ENCODE peak calls at places on chromosomes 4 and X, in eight cellular contexts. P is cardiac muscle cell, I is astrocyte, V is testis, F is body of pancreas, N is tibial artery, T is left ventricle myocardium inferior, W is mesenchymal stem cell. L is an unnamed sample.

GRCh38 chr4:61375316-61375715 is 175.2 kb downstream of the ADGRL3 start:
- DNase-seq in P (no peak), I (peak; percentile 27), V (no peak), F (no peak), N (no peak), T (no peak), W (no peak), L (peak; percentile 35)

GRCh38 chrX:3362956-3363355 is 16.5 kb upstream of the MXRA5 start:
- DNase-seq in P (no peak), I (no peak), V (no peak), F (no peak), N (no peak), T (no peak), W (no peak), L (no peak)

GRCh38 chr4:184064877-184065276 is 152.8 kb downstream of the ENPP6 start:
- DNase-seq in P (no peak), I (no peak), V (no peak), F (peak; percentile 87), N (no peak), T (no peak), W (no peak), L (no peak)

GRCh38 chrX:110795645-110796510 is at the start of gene CHRDL1:
- DNase-seq in P (peak; percentile 57), I (peak; percentile 23), V (peak; percentile 55), F (peak; percentile 69), N (peak; percentile 70), T (peak; percentile 17), W (peak; percentile 13), L (peak; percentile 1)

GRCh38 chr4:26420438-26420837 is 69.8 kb downstream of the CCKAR start:
- DNase-seq in P (no peak), I (peak; percentile 50), V (no peak), F (no peak), N (no peak), T (no peak), W (peak; percentile 87), L (peak; percentile 65)

GRCh38 chrX:10983526-10983925 is 127.6 kb upstream of the HCCS start:
- DNase-seq in P (no peak), I (no peak), V (no peak), F (no peak), N (no peak), T (no peak), W (no peak), L (no peak)

GRCh38 chrX:6226053-6226645 is 2.5 kb downstream of the NLGN4X start:
- DNase-seq in P (peak; percentile 65), I (no peak), V (peak; percentile 14), F (no peak), N (no peak), T (peak; percentile 11), W (peak; percentile 0), L (peak; percentile 6)

GRCh38 chr4:10587697-10588096 is 96.9 kb downstream of the CLNK start:
- DNase-seq in P (no peak), I (peak; percentile 39), V (no peak), F (no peak), N (no peak), T (no peak), W (no peak), L (peak; percentile 45)

GRCh38 chrX:78945186-78945912 is at the start of gene P2RY10:
- DNase-seq in P (no peak), I (no peak), V (no peak), F (no peak), N (no peak), T (no peak), W (no peak), L (no peak)

GRCh38 chrX:53550756-53551463 is 116.7 kb upstream of the HSD17B10 start:
- DNase-seq in P (no peak), I (no peak), V (no peak), F (no peak), N (no peak), T (no peak), W (no peak), L (no peak)

GRCh38 chrX:53547668-53548067 is 113.5 kb upstream of the HSD17B10 start:
- DNase-seq in P (no peak), I (no peak), V (no peak), F (no peak), N (no peak), T (no peak), W (no peak), L (no peak)

GRCh38 chrX:53544936-53545335 is 110.8 kb upstream of the HSD17B10 start:
- DNase-seq in P (no peak), I (no peak), V (no peak), F (no peak), N (no peak), T (no peak), W (no peak), L (no peak)
- H3K36me3 ChIP-seq in P (peaks cover 31% of the 10 kb centered on the region), I (peaks cover 47% of the 10 kb centered on the region), V (no peaks in the 10 kb centered on the region), F (peaks cover 20% of the 10 kb centered on the region), N (peaks cover 83% of the 10 kb centered on the region), T (peaks cover 92% of the 10 kb centered on the region), W (peaks cover 95% of the 10 kb centered on the region), L (peaks cover 5% of the 10 kb centered on the region)

DNA sequence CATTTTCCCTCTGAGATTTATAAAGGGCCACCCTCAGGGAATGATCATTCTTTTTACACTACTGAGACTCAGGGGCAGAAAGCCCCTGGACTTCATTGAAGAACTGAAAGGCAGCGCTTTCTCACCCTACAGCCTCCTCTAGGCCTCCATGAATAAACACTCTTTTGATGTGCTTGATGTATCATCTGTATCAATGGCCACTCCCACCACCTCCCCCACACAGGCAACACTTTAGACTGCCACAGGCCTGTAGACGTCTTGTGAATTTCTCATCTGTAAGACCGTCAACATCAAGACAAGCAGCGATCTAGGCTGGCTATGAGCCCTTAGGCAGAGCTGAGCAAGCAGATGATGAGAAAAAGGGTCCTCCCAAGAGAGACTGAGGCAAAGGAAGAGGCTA is 123.2 kb downstream of the HUWE1 start:
- DNase-seq in P (no peak), I (no peak), V (peak; percentile 68), F (no peak), N (no peak), T (no peak), W (no peak), L (no peak)
- H3K36me3 ChIP-seq in P (peaks cover 41% of the 10 kb centered on the region), I (peaks cover 62% of the 10 kb centered on the region), V (no peaks in the 10 kb centered on the region), F (peaks cover 41% of the 10 kb centered on the region), N (peaks cover 63% of the 10 kb centered on the region), T (peaks cover 78% of the 10 kb centered on the region), W (peaks cover 97% of the 10 kb centered on the region), L (peaks cover 16% of the 10 kb centered on the region)

DNA sequence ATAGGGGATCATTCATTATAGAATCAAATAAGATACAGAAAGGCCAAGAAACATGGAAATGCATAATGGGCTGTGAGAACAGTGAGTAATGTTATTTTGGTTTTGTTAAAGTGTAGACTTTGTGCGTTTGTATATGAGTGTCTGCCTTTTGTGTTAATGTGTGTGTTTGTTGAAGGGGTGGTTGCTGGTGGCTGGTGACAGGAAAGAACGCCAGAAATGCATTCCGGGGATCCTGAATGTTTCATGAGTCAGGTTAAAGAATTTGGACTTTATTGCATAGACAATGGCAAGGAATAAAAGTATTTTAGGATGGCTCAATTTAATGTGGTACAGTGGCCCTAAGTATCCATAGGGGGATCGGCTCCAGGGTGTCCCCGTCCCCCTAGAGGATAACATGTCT is 1228.9 kb downstream of the PCDH7 start:
- DNase-seq in P (no peak), I (peak; percentile 3), V (no peak), F (no peak), N (no peak), T (no peak), W (no peak), L (no peak)
- H3K36me3 ChIP-seq in P (no peaks in the 10 kb centered on the region), I (no peaks in the 10 kb centered on the region), V (no peaks in the 10 kb centered on the region), F (no peaks in the 10 kb centered on the region), N (no peaks in the 10 kb centered on the region), T (no peaks in the 10 kb centered on the region), W (no peaks in the 10 kb centered on the region), L (no peaks in the 10 kb centered on the region)

GRCh38 chr4:6530964-6531363 is 44.0 kb upstream of the MAN2B2 start:
- DNase-seq in P (no peak), I (no peak), V (no peak), F (no peak), N (no peak), T (no peak), W (no peak), L (no peak)
- H3K36me3 ChIP-seq in P (no peaks in the 10 kb centered on the region), I (no peaks in the 10 kb centered on the region), V (no peaks in the 10 kb centered on the region), F (no peaks in the 10 kb centered on the region), N (no peaks in the 10 kb centered on the region), T (no peaks in the 10 kb centered on the region), W (no peaks in the 10 kb centered on the region), L (no peaks in the 10 kb centered on the region)

DNA sequence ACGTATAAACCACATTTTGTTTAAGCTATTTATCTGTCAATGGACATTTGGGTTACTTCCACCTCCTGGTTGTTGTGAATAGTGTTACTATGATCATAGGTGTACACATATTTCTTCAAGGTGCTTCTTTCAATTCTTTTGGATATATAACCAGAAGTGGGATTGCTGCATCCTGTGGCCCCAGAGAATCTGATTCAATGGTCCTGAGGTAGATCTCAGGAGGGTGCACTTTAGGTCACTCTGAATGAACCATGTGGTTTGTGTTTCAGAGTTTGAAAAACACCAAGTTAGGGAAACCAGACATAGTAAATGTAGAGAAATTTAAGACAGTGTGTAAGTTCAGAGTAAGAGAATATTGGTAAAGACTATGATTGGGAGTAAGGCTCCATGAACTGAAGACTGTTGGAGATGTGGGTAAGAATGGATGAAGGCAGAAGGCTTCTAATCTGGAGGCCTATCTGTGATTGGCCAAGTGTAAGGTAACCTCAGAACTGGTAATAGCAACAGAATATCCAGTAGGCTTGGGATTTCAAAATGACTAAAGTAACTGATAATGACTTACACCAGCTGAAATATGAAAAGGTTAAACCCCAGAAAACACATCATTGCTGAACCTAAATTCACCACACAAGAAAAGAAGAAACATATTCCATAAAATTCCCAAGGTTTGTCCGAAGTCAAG is 236.9 kb downstream of the CAMK2D start:
- DNase-seq in P (no peak), I (no peak), V (no peak), F (no peak), N (no peak), T (no peak), W (no peak), L (no peak)
- H3K36me3 ChIP-seq in P (peaks cover 2% of the 10 kb centered on the region), I (peaks cover 18% of the 10 kb centered on the region), V (no peaks in the 10 kb centered on the region), F (no peaks in the 10 kb centered on the region), N (peaks cover 14% of the 10 kb centered on the region), T (peaks cover 44% of the 10 kb centered on the region), W (peaks cover 98% of the 10 kb centered on the region), L (no peaks in the 10 kb centered on the region)

GRCh38 chr4:38940476-38940875 is 72.9 kb downstream of the FAM114A1 start:
- DNase-seq in P (no peak), I (no peak), V (no peak), F (no peak), N (no peak), T (no peak), W (no peak), L (no peak)

GRCh38 chr4:38939150-38939549 is 71.5 kb downstream of the FAM114A1 start:
- DNase-seq in P (no peak), I (no peak), V (no peak), F (no peak), N (no peak), T (no peak), W (no peak), L (no peak)

GRCh38 chr4:38930696-38931095 is 63.1 kb downstream of the FAM114A1 start:
- DNase-seq in P (no peak), I (no peak), V (no peak), F (no peak), N (no peak), T (no peak), W (no peak), L (no peak)

GRCh38 chr4:38931125-38931524 is 63.5 kb downstream of the FAM114A1 start:
- DNase-seq in P (no peak), I (no peak), V (no peak), F (no peak), N (no peak), T (no peak), W (no peak), L (no peak)

GRCh38 chr4:38935391-38936073 is 67.9 kb downstream of the FAM114A1 start:
- DNase-seq in P (no peak), I (no peak), V (no peak), F (no peak), N (no peak), T (no peak), W (no peak), L (no peak)
- H3K36me3 ChIP-seq in P (peaks cover 16% of the 10 kb centered on the region), I (peaks cover 72% of the 10 kb centered on the region), V (no peaks in the 10 kb centered on the region), F (peaks cover 16% of the 10 kb centered on the region), N (peaks cover 84% of the 10 kb centered on the region), T (peaks cover 92% of the 10 kb centered on the region), W (peaks cover 92% of the 10 kb centered on the region), L (peaks cover 12% of the 10 kb centered on the region)